ENCODE peak calls at places on chromosomes 3 and 15, in eight cellular contexts. L is activated CD8-positive, alpha-beta T cell treated with anti-CD3 and anti-CD28 coated beads for 36 hours; S is T-helper 2 cell; B is AG09319; I is cerebellar cortex; R is BJ; Y is NAMALWA; O is lower lobe of right lung. G is an unnamed sample.

GRCh38 chr3:50050361-50050760 is 38.4 kb upstream of the RBM5 start:
- DNase-seq in S (no peak), L (no peak), O (no peak), B (peak), I (no peak), Y (no peak), R (peak), G (peak)

GRCh38 chr15:100345438-100345837 is 3.7 kb upstream of the ADAMTS17 start:
- DNase-seq in B (no peak), O (no peak), S (no peak), L (no peak), Y (no peak), R (no peak), I (no peak), G (no peak)

GRCh38 chr3:173742491-173742890 is 344.9 kb downstream of the NLGN1 start:
- DNase-seq in B (no peak), S (no peak), L (no peak), R (no peak), O (no peak), I (no peak), Y (no peak), G (no peak)

GRCh38 chr3:127784865-127785710 is 37.2 kb downstream of the MGLL start:
- DNase-seq in O (peak), S (no peak), Y (no peak), L (no peak), I (no peak), B (no peak), R (no peak), G (no peak)

GRCh38 chr3:123352134-123352554 is 96.7 kb downstream of the ADCY5 start:
- DNase-seq in L (no peak), B (no peak), O (no peak), I (no peak), Y (no peak), S (no peak), R (no peak), G (no peak)

GRCh38 chr3:130894130-130894872 is 417 bp downstream of the ATP2C1 start:
- DNase-seq in L (peak), I (peak), S (peak), O (peak), B (no peak), Y (peak), R (no peak), G (no peak)

GRCh38 chr3:53114412-53115074 is 15.7 kb downstream of the RFT1 start:
- DNase-seq in I (no peak), S (no peak), L (peak), R (no peak), B (no peak), Y (no peak), O (no peak), G (peak)

GRCh38 chr3:58522759-58523425 is 14.1 kb downstream of the ACOX2 start:
- DNase-seq in O (no peak), I (peak), Y (no peak), S (no peak), L (no peak), R (no peak), B (no peak), G (no peak)

GRCh38 chr15:75666823-75667501 is 19.2 kb downstream of the SNX33 start:
- DNase-seq in L (no peak), S (no peak), I (no peak), B (peak), O (peak), Y (peak), R (peak), G (peak)

GRCh38 chr15:95025924-95026728 is 794.8 kb downstream of the MCTP2 start:
- DNase-seq in S (no peak), L (peak), I (no peak), Y (peak), R (no peak), O (no peak), B (no peak), G (peak)

GRCh38 chr3:26245236-26245635 is 377.3 kb upstream of the LRRC3B start:
- DNase-seq in L (no peak), B (no peak), I (no peak), S (no peak), Y (no peak), R (no peak), O (no peak), G (no peak)

GRCh38 chr3:160719710-160720109 is 36.3 kb upstream of the PPM1L start:
- DNase-seq in B (no peak), I (no peak), L (no peak), S (no peak), O (no peak), Y (no peak), R (no peak), G (no peak)

GRCh38 chr15:88393719-88394519 is 73.3 kb downstream of the MRPL46 start:
- DNase-seq in R (no peak), I (no peak), S (no peak), O (no peak), L (no peak), Y (no peak), B (no peak), G (peak)

GRCh38 chr3:64344721-64345207 is 119.5 kb upstream of the PRICKLE2 start:
- DNase-seq in O (no peak), Y (no peak), S (no peak), L (no peak), I (peak), R (no peak), B (no peak), G (peak)

GRCh38 chr3:140270329-140270728 is 335.3 kb downstream of the CLSTN2 start:
- DNase-seq in S (no peak), L (no peak), B (no peak), R (no peak), Y (no peak), O (no peak), I (no peak), G (peak)

GRCh38 chr15:57038040-57038439 is 119.6 kb downstream of the TCF12 start:
- DNase-seq in S (no peak), I (no peak), R (no peak), L (no peak), O (no peak), B (no peak), Y (no peak), G (no peak)

GRCh38 chr15:90838066-90838465 is 30.3 kb upstream of the FURIN start:
- DNase-seq in B (no peak), I (no peak), S (peak), O (no peak), L (peak), R (no peak), Y (no peak), G (no peak)